ENCODE peak calls at places on chromosomes 12 and 14, in eight cellular contexts. T is tibial artery; P is cardiac muscle cell; W is ovary; X is A549; K is CD8-positive, alpha-beta memory T cell; D is fibroblast of lung; R is heart right ventricle. M is an unnamed sample.

GRCh38 chr14:67251573-67252226 is 10.5 kb downstream of the PALS1 start:
- DNase-seq in T (no peak), P (no peak), W (no peak), X (no peak), K (no peak), D (peak), R (no peak), M (peak)

GRCh38 chr12:50924131-50924438 is 28.3 kb upstream of the HIGD1C start:
- DNase-seq in T (no peak), P (no peak), W (no peak), X (no peak), K (no peak), D (no peak), R (no peak), M (peak)

GRCh38 chr14:68807148-68807600 is 14.3 kb upstream of the ZFP36L1 start:
- DNase-seq in T (peak), P (no peak), W (peak), X (no peak), K (no peak), D (peak), R (peak), M (peak)

GRCh38 chr12:124624823-124625222 is 57.4 kb upstream of the NCOR2 start:
- DNase-seq in T (no peak), P (no peak), W (no peak), X (no peak), K (no peak), D (no peak), R (no peak), M (no peak)

GRCh38 chr12:643478-644292 is 19.6 kb downstream of the NINJ2 start:
- DNase-seq in T (peak), P (no peak), W (no peak), X (no peak), K (no peak), D (no peak), R (peak), M (no peak)

GRCh38 chr12:96529912-96530311 is 40.5 kb downstream of the CFAP54 start:
- DNase-seq in T (no peak), P (no peak), W (no peak), X (no peak), K (no peak), D (no peak), R (no peak), M (no peak)

GRCh38 chr14:94545131-94545841 is 16.0 kb upstream of the SERPINA4 start:
- DNase-seq in T (peak), P (no peak), W (no peak), X (no peak), K (no peak), D (peak), R (no peak), M (peak)

GRCh38 chr14:105075364-105076295 is 10.4 kb upstream of the GPR132 start:
- DNase-seq in T (no peak), P (no peak), W (peak), X (no peak), K (no peak), D (peak), R (peak), M (no peak)

GRCh38 chr12:62711626-62712305 is 223.2 kb downstream of the PPM1H start:
- DNase-seq in T (no peak), P (no peak), W (no peak), X (no peak), K (no peak), D (peak), R (no peak), M (peak)

GRCh38 chr12:124626841-124627502 is 59.6 kb upstream of the NCOR2 start:
- DNase-seq in T (peak), P (no peak), W (peak), X (no peak), K (no peak), D (peak), R (peak), M (no peak)

GRCh38 chr12:131112690-131113290 is 159.1 kb downstream of the ADGRD1 start:
- DNase-seq in T (no peak), P (no peak), W (no peak), X (no peak), K (no peak), D (no peak), R (no peak), M (no peak)

GRCh38 chr12:2891240-2892053 is 756 bp downstream of the TULP3 start:
- DNase-seq in T (peak), P (peak), W (peak), X (peak), K (no peak), D (peak), R (peak), M (peak)

DNA sequence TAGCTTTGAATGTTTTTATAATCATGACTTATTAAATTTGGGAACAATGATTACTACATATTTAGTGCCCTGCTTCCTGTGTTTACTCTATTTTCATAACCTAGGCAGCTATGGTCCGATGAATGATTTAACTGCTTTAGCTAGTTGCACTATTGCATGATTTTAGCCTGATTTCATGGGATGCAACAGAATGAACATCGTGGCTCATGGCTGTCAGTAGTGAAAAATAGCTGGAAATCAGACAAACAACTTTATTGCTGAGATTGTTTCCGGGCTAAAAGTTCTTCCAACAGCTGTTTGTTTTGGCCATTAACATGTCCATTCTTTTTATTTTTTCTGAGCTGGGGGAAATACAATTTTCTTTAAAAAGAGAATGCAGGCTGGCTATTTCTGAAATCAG is at the start of gene NAV3:
- DNase-seq in T (no peak), P (no peak), W (no peak), X (no peak), K (no peak), D (peak), R (peak), M (peak)
- H3K4me3 ChIP-seq in T (no peak), P (no peak), W (peak), X (no peak), K (no peak), D (no peak), R (no peak), M (no peak)

GRCh38 chr14:99182548-99183115 is 89.4 kb downstream of the BCL11B start:
- DNase-seq in T (peak), P (no peak), W (no peak), X (no peak), K (no peak), D (no peak), R (no peak), M (no peak)

GRCh38 chr14:99183311-99183710 is 88.7 kb downstream of the BCL11B start:
- DNase-seq in T (no peak), P (no peak), W (no peak), X (no peak), K (no peak), D (no peak), R (no peak), M (no peak)

GRCh38 chr14:99185436-99186068 is 86.4 kb downstream of the BCL11B start:
- DNase-seq in T (peak), P (no peak), W (no peak), X (no peak), K (no peak), D (no peak), R (no peak), M (no peak)

GRCh38 chr14:99181804-99182520 is 90.0 kb downstream of the BCL11B start:
- DNase-seq in T (peak), P (no peak), W (no peak), X (no peak), K (no peak), D (no peak), R (no peak), M (no peak)

DNA sequence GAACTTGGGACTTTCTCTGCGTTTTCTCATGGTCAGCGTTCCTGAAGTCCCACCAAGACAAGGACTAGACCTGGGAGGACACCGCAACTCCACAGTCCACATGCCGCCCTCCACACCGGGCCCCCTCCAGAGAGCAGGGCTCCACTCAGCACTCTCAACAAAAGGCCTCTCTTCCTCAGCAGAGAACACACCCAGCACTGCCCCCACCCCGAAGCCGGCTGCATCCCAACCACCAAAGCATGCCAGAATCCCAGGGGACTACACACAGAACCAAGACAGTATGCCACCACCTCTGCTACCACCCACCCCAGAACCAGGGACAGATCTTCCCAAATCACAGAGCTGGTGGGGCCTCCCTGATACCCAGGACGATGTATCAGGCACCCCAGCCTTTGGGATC is 88.3 kb downstream of the BCL11B start:
- DNase-seq in T (no peak), P (no peak), W (no peak), X (no peak), K (no peak), D (no peak), R (no peak), M (no peak)
- H3K27ac ChIP-seq in T (no peak), P (no peak), W (no peak), X (no peak), K (no peak), D (no peak), R (no peak), M (no peak)

DNA sequence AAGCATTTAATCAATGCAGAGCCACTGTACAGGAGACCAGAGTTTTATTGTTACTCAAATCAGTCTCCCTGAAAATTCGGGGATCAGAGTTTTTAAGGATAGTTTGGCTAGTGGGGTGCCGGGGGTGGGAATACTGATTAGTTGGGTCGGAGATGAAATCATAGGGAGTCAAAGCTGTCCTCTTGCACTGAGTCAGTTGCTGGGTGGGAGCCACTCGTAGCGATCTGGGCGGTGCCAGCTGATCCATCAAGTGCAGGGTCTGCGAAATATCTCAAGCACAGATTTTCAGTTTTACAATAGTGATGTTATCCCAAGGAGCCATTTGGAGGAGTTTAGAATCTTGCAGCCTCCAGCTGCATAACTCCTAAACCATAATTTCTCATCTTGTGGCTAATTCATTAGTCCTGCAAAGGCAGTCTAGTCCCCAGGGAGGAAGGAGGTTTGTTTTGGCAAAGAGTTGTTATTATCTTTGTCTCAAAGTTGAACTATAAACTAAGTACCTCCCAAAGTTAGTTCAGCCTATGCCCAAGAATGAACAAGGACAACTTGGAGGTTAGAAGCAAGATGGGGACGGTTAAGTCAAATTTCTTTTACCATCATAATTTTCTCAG is 169.4 kb upstream of the PLEKHG7 start:
- DNase-seq in T (no peak), P (no peak), W (no peak), X (no peak), K (no peak), D (peak), R (peak), M (peak)
- H3K4me3 ChIP-seq in T (no peak), P (no peak), W (no peak), X (no peak), K (no peak), D (no peak), R (no peak), M (no peak)

GRCh38 chr14:89493877-89494634 is 77.0 kb upstream of the FOXN3 start:
- DNase-seq in T (peak), P (no peak), W (no peak), X (no peak), K (no peak), D (peak), R (no peak), M (peak)
- H3K27ac ChIP-seq in T (no peak), P (no peak), W (no peak), X (no peak), K (no peak), D (no peak), R (no peak), M (no peak)

GRCh38 chr12:116760621-116761020 is 22.5 kb downstream of the RNFT2 start:
- DNase-seq in T (no peak), P (no peak), W (no peak), X (no peak), K (no peak), D (no peak), R (no peak), M (no peak)

GRCh38 chr12:116765271-116765670 is 27.2 kb downstream of the RNFT2 start:
- DNase-seq in T (no peak), P (no peak), W (no peak), X (no peak), K (no peak), D (peak), R (no peak), M (peak)

GRCh38 chr12:116761499-116761898 is 23.4 kb downstream of the RNFT2 start:
- DNase-seq in T (peak), P (no peak), W (no peak), X (no peak), K (no peak), D (no peak), R (no peak), M (no peak)

DNA sequence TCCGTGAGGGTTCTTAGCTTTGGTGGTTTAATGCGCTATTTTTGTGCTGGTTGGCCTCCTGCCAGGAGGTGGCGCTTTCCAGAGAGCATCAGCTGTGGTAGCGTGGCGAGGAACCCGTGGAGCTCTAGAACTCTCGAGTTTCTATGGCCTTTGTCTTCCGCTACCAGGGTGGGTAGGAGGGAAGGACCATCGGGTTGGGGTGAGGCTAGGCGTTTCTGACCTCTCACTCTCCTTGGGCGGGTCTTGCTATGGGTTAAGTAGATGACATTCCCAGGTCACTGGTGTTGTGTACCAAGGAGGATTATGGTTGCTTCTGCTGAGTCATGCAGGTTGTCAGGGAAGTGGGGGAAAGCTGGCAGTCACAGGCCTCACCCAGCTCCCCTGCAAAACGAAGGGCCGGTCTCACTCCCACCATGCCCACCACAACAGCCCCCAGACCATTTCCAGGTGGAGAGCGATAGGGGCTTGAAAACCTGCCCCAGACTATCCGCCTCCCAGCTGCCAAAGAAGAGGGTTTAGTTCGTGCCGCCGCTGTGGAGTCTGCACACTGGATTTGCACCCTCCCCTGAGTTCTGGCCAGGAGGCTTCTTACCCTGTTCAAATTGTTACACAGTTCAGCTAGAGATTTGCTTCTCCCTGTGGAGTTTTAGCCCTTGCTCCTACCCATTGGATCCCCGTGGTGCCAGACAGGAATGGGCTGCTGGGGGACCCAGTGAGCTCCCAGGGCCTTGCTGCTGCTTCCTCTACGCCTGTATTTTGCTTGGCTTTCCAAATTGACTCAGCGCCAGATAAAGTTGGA is 21.9 kb downstream of the RNFT2 start:
- DNase-seq in T (peak), P (peak), W (no peak), X (no peak), K (no peak), D (no peak), R (peak), M (no peak)
- H3K4me3 ChIP-seq in T (peak), P (no peak), W (no peak), X (no peak), K (peak), D (no peak), R (no peak), M (no peak)